ENCODE peak calls at places on chromosomes 2 and 18, in four cellular contexts. N, G, R and H are unnamed samples.

GRCh38 chr18:58606236-58606635 is 22.7 kb downstream of the ALPK2 start:
- DNase-seq in N (no peak), G (no peak), R (no peak), H (no peak)

GRCh38 chr2:37355735-37356134 is 11.3 kb downstream of the QPCT start:
- DNase-seq in N (no peak), G (no peak), R (no peak), H (no peak)

GRCh38 chr18:59767732-59768131 is 70.5 kb upstream of the CCBE1 start:
- DNase-seq in N (no peak), G (no peak), R (no peak), H (no peak)

GRCh38 chr2:109604597-109604996 is 9.2 kb downstream of the SEPTIN10 start:
- DNase-seq in N (no peak), G (no peak), R (no peak), H (no peak)

GRCh38 chr2:96763511-96764252 is 3.0 kb downstream of the CNNM4 start:
- DNase-seq in N (peak; percentile 77), G (no peak), R (no peak), H (no peak)

GRCh38 chr2:101442042-101442666 is 32.8 kb downstream of the RFX8 start:
- DNase-seq in N (no peak), G (no peak), R (no peak), H (no peak)

GRCh38 chr18:35143615-35144596 is 96.9 kb upstream of the ZNF397 start:
- DNase-seq in N (peak; percentile 40), G (peak; percentile 92), R (peak; percentile 39), H (peak; percentile 59)

GRCh38 chr2:135093685-135094340 is 41.7 kb downstream of the RAB3GAP1 start:
- DNase-seq in N (no peak), G (no peak), R (no peak), H (no peak)

GRCh38 chr2:38741542-38741852 is 9.7 kb downstream of the SRSF7 start:
- DNase-seq in N (no peak), G (no peak), R (no peak), H (no peak)

GRCh38 chr2:199452200-199452990 is 5.3 kb downstream of the SATB2 start:
- DNase-seq in N (no peak), G (no peak), R (no peak), H (no peak)

GRCh38 chr2:187986392-187987105 is 305.1 kb upstream of the GULP1 start:
- DNase-seq in N (no peak), G (peak; percentile 48), R (no peak), H (no peak)

GRCh38 chr2:98936133-98936916 is at the start of gene CRACDL:
- DNase-seq in N (peak; percentile 78), G (no peak), R (no peak), H (no peak)

GRCh38 chr2:10220516-10221391 is 82.0 kb upstream of the HPCAL1 start:
- DNase-seq in N (no peak), G (no peak), R (no peak), H (no peak)

GRCh38 chr2:169221745-169222369 is 140.5 kb downstream of the LRP2 start:
- DNase-seq in N (peak; percentile 26), G (peak; percentile 61), R (no peak), H (no peak)

GRCh38 chr2:30272761-30273573 is 41.6 kb downstream of the LBH start:
- DNase-seq in N (no peak), G (no peak), R (no peak), H (no peak)

GRCh38 chr2:181770145-181770544 is 89.8 kb upstream of the NEUROD1 start:
- DNase-seq in N (no peak), G (no peak), R (no peak), H (no peak)

GRCh38 chr2:67846341-67847070 is 216.3 kb downstream of the C1D start:
- DNase-seq in N (peak; percentile 55), G (peak; percentile 92), R (peak; percentile 32), H (no peak)